ENCODE peak calls at places on chromosomes 2 and 18, in eight cellular contexts. P, I, K, W, U, J, S and E are unnamed samples.

GRCh38 chr2:43397821-43398220 is 171.4 kb upstream of the ZFP36L2 start:
- DNase-seq in U (no peak), W (no peak), J (no peak), K (peak), P (no peak), I (no peak), S (no peak), E (no peak)

GRCh38 chr2:1872602-1873183 is 128.4 kb upstream of the PXDN start:
- DNase-seq in U (no peak), K (no peak), W (no peak), S (no peak), P (no peak), I (no peak), J (no peak), E (no peak)

GRCh38 chr2:45821558-45822271 is 170.2 kb downstream of the PRKCE start:
- DNase-seq in P (no peak), K (peak), J (peak), S (peak), I (peak), U (no peak), W (peak), E (peak)

GRCh38 chr2:69570474-69570873 is 73.1 kb downstream of the AAK1 start:
- DNase-seq in S (peak), I (no peak), J (peak), K (no peak), U (no peak), P (no peak), W (no peak), E (no peak)

GRCh38 chr2:28586864-28587263 is 91.0 kb downstream of the PLB1 start:
- DNase-seq in P (peak), I (no peak), K (no peak), W (no peak), U (no peak), J (no peak), S (no peak), E (no peak)

GRCh38 chr2:167237478-167237877 is 349.2 kb downstream of the XIRP2 start:
- DNase-seq in P (no peak), W (no peak), S (no peak), U (no peak), I (no peak), K (no peak), J (no peak), E (no peak)

GRCh38 chr2:29060491-29060890 is 13.8 kb downstream of the PCARE start:
- DNase-seq in K (no peak), J (no peak), W (no peak), P (no peak), S (no peak), U (no peak), I (no peak), E (no peak)

GRCh38 chr18:48805826-48806535 is 144.8 kb downstream of the SMAD7 start:
- DNase-seq in U (no peak), S (no peak), W (no peak), P (no peak), J (no peak), K (no peak), I (peak), E (no peak)

GRCh38 chr2:96949153-96949520 is 37.2 kb downstream of the FAM178B start:
- DNase-seq in J (no peak), U (no peak), S (no peak), W (no peak), I (no peak), P (no peak), K (no peak), E (no peak)

GRCh38 chr2:159515482-159515881 is 100.9 kb downstream of the BAZ2B start:
- DNase-seq in P (no peak), K (no peak), U (no peak), S (no peak), W (no peak), I (no peak), J (no peak), E (peak)

GRCh38 chr2:71950256-71951066 is 197.2 kb downstream of the CYP26B1 start:
- DNase-seq in U (no peak), P (no peak), W (peak), S (peak), J (no peak), I (peak), K (no peak), E (peak)

GRCh38 chr18:48345596-48345995 is 63.6 kb downstream of the ZBTB7C start:
- DNase-seq in I (peak), P (no peak), W (peak), J (peak), S (no peak), K (no peak), U (no peak), E (peak)

GRCh38 chr2:239365782-239366435 is 34.9 kb downstream of the HDAC4 start:
- DNase-seq in U (no peak), J (no peak), S (no peak), K (no peak), W (no peak), I (no peak), P (no peak), E (no peak)

GRCh38 chr18:54964741-54965140 is 5.5 kb upstream of the CCDC68 start:
- DNase-seq in K (no peak), U (no peak), S (no peak), P (no peak), W (peak), I (no peak), J (no peak), E (no peak)

GRCh38 chr2:56191617-56192016 is 7.8 kb downstream of the CCDC85A start:
- DNase-seq in U (no peak), I (no peak), S (peak), W (peak), J (peak), K (peak), P (no peak), E (peak)

GRCh38 chr2:207216454-207216853 is 50.7 kb upstream of the KLF7 start:
- DNase-seq in I (no peak), P (no peak), W (no peak), K (no peak), U (no peak), J (no peak), S (no peak), E (no peak)

GRCh38 chr2:37827911-37828411 is 97.1 kb upstream of the RMDN2 start:
- DNase-seq in K (peak), I (no peak), W (peak), J (peak), S (no peak), U (no peak), P (no peak), E (peak)

GRCh38 chr2:155665704-155666103 is 666.8 kb downstream of the NR4A2 start:
- DNase-seq in W (no peak), J (no peak), P (no peak), I (no peak), S (no peak), U (no peak), K (no peak), E (no peak)

GRCh38 chr2:172783091-172783898 is 47.6 kb downstream of the RAPGEF4 start:
- DNase-seq in W (peak), U (no peak), P (no peak), I (peak), J (peak), S (peak), K (peak), E (peak)

GRCh38 chr2:143150287-143150686 is 21.1 kb downstream of the ARHGAP15 start:
- DNase-seq in J (no peak), S (no peak), I (no peak), K (no peak), W (no peak), U (no peak), P (no peak), E (no peak)

GRCh38 chr2:164014791-164015190 is 279.0 kb upstream of the FIGN start:
- DNase-seq in K (no peak), J (no peak), S (no peak), P (no peak), I (no peak), W (no peak), U (no peak), E (no peak)

GRCh38 chr2:177422271-177422670 is 29.7 kb downstream of the AGPS start:
- DNase-seq in J (no peak), P (no peak), I (no peak), K (no peak), W (no peak), S (no peak), U (no peak), E (no peak)

GRCh38 chr2:124875627-124876244 is 850.6 kb downstream of the CNTNAP5 start:
- DNase-seq in U (no peak), I (no peak), J (peak), P (no peak), W (no peak), K (no peak), S (no peak), E (no peak)

GRCh38 chr2:190653931-190654330 is 5.0 kb downstream of the NAB1 start:
- DNase-seq in U (no peak), P (no peak), J (peak), K (no peak), I (no peak), W (no peak), S (peak), E (peak)

GRCh38 chr2:51813245-51813644 is 781.3 kb upstream of the NRXN1 start:
- DNase-seq in J (peak), P (no peak), U (no peak), K (no peak), S (peak), I (no peak), W (peak), E (peak)

GRCh38 chr2:197256771-197257170 is 53.8 kb downstream of the ANKRD44 start:
- DNase-seq in W (no peak), U (no peak), P (no peak), K (no peak), S (no peak), J (no peak), I (no peak), E (no peak)

GRCh38 chr18:22241806-22242440 is 72.5 kb downstream of the GATA6 start:
- DNase-seq in W (no peak), U (no peak), P (no peak), I (no peak), S (no peak), K (no peak), J (no peak), E (no peak)

GRCh38 chr2:173395567-173396351 is 41.1 kb downstream of the CDCA7 start:
- DNase-seq in J (no peak), U (no peak), P (no peak), I (no peak), K (no peak), W (no peak), S (no peak), E (no peak)

GRCh38 chr2:162874412-162874811 is 35.8 kb upstream of the KCNH7 start:
- DNase-seq in W (no peak), S (no peak), U (no peak), J (no peak), K (no peak), I (no peak), P (no peak), E (no peak)

GRCh38 chr18:5142131-5142530 is 54.9 kb downstream of the AKAIN1 start:
- DNase-seq in S (no peak), J (no peak), W (no peak), K (no peak), U (no peak), I (no peak), P (no peak), E (no peak)

GRCh38 chr2:190637903-190638618 is 10.8 kb upstream of the NAB1 start:
- DNase-seq in K (no peak), I (peak), S (no peak), W (peak), J (no peak), P (no peak), U (no peak), E (no peak)

GRCh38 chr2:63614983-63615945 is 26.5 kb downstream of the MDH1 start:
- DNase-seq in I (no peak), K (peak), J (peak), P (no peak), S (peak), W (peak), U (no peak), E (no peak)
- H3K4me3 ChIP-seq in I (no peak), K (peak), J (no peak), P (no peak), S (no peak), W (no peak), U (no peak), E (no peak)

DNA sequence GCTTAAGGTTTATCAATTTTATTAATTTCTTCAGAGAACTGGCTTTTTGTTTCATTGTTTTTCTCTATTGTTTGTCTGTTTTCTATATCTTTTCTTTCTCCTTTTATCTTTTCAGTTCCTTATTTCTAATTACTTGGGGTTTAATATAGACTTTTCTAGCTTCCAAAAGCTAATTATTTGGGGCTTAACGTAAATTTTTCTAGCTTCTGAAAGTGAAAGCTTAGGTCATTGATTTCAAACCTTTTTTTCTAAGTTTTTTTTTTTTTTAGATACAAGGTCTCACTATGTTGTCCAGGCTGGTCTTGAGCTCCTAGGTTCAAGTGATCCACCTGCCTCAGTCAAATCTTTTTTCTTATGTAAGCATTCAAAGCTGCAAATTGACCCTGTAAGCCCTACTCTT is 266.6 kb downstream of the CAMKMT start:
- DNase-seq in K (no peak), J (no peak), W (no peak), U (no peak), I (no peak), S (no peak), P (no peak), E (no peak)
- H3K4me3 ChIP-seq in K (no peak), J (no peak), W (no peak), U (no peak), I (no peak), S (no peak), P (no peak), E (no peak)

GRCh38 chr2:63981702-63982103 is 37.5 kb downstream of the VPS54 start:
- DNase-seq in U (no peak), P (no peak), K (no peak), J (no peak), S (no peak), W (no peak), I (no peak), E (no peak)

GRCh38 chr2:63980794-63981193 is 38.4 kb downstream of the VPS54 start:
- DNase-seq in K (no peak), W (no peak), P (no peak), I (no peak), S (no peak), U (no peak), J (no peak), E (no peak)

GRCh38 chr2:63975437-63976124 is 43.6 kb downstream of the VPS54 start:
- DNase-seq in S (peak), K (no peak), W (no peak), U (no peak), I (no peak), J (peak), P (no peak), E (peak)

GRCh38 chr2:63976125-63976510 is 43.1 kb downstream of the VPS54 start:
- DNase-seq in K (no peak), W (no peak), P (no peak), S (no peak), U (no peak), I (no peak), J (no peak), E (no peak)

DNA sequence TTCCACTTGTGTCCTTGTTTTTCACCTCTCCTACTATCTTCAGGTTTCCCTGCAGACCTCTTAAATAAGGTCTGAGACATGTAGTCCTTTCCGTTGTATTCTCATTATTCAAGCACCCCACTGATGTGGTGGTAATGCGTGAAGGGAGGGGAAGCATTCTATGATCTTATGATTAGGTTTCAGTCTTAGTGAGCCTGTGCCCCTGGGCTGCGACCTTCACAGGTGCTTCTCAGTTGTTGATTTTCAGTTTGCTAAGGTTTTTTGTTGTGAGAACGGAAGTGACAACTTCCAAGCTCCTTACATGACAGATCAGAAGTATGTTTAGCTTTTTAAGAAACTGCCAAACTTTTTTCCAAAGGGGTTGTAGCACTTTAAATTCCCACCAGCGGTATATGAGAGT is 41.3 kb downstream of the VPS54 start:
- DNase-seq in P (no peak), J (no peak), K (no peak), S (no peak), U (no peak), W (no peak), I (no peak), E (no peak)
- H3K4me3 ChIP-seq in P (no peak), J (no peak), K (no peak), S (no peak), U (no peak), W (no peak), I (no peak), E (no peak)

DNA sequence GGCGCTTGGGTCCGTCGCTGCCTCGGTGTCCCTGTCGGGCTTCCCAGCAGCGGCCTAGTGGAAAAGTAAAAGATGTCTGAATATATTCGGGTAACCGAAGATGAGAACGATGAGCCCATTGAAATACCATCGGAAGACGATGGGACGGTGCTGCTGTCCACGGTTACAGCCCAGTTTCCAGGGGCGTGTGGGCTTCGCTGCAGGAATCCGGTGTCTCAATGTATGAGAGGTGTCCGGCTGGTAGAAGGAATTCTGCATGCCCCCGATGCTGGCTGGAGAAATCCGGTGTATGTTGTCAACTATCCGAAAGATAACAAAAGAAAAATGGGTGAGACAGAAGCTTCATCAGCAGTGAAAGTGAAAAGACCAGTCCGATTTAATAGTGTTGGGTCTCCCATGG is 8.0 kb downstream of the HES6 start:
- DNase-seq in W (no peak), U (no peak), P (no peak), S (no peak), J (no peak), I (no peak), K (no peak), E (no peak)
- H3K4me3 ChIP-seq in W (no peak), U (peak), P (peak), S (no peak), J (peak), I (no peak), K (no peak), E (no peak)